ENCODE peak calls at places on chromosomes 4 and X, in nine cellular contexts. W is activated naive CD8-positive, alpha-beta T cell treated with anti-CD3 and anti-CD28 coated beads for 36 hours; F is NCI-H1105 treated with DMSO at 0.1 percent for 48 hours; S is RKO; G is T-helper 2 cell; D is sciatic nerve; R is nucleus accumbens; E is mucosa of gallbladder; Z is uterus. A is an unnamed sample.

GRCh38 chr4:45241976-45242375 is 515.6 kb upstream of the GNPDA2 start:
- DNase-seq in E (no peak), W (no peak), F (peak), G (no peak), S (no peak), D (no peak), Z (no peak), R (no peak), A (no peak)

GRCh38 chr4:89136525-89136924 is 25.2 kb downstream of the TIGD2 start:
- DNase-seq in W (no peak), D (no peak), R (no peak), F (no peak), G (no peak), S (peak), E (no peak), Z (no peak), A (no peak)

GRCh38 chrX:129759576-129760061 is 20.1 kb upstream of the SASH3 start:
- DNase-seq in Z (no peak), G (peak), W (peak), D (no peak), F (no peak), R (no peak), S (peak), E (peak), A (no peak)

GRCh38 chrX:136130931-136131843 is 16.1 kb upstream of the FHL1 start:
- DNase-seq in S (peak), G (peak), W (peak), E (no peak), Z (no peak), D (no peak), R (no peak), F (no peak), A (no peak)

GRCh38 chrX:55546956-55547355 is 57.3 kb upstream of the USP51 start:
- DNase-seq in R (no peak), W (no peak), D (no peak), E (no peak), F (no peak), Z (no peak), S (no peak), G (no peak), A (no peak)

GRCh38 chrX:153412746-153413720 is 1.8 kb downstream of the ZFP92 start:
- DNase-seq in R (no peak), W (no peak), D (no peak), S (no peak), F (no peak), G (no peak), E (no peak), Z (no peak), A (no peak)

GRCh38 chr4:3318561-3319021 is 25.8 kb downstream of the RGS12 start:
- DNase-seq in E (no peak), S (no peak), W (no peak), G (no peak), D (peak), F (no peak), R (no peak), Z (no peak), A (no peak)

GRCh38 chrX:26309262-26309661 is 93.3 kb downstream of the MAGEB5 start:
- DNase-seq in E (no peak), S (no peak), G (no peak), F (no peak), R (no peak), D (no peak), W (no peak), Z (no peak), A (no peak)

GRCh38 chr4:167290684-167291083 is 56.4 kb upstream of the SPOCK3 start:
- DNase-seq in F (peak), G (no peak), S (peak), W (no peak), E (no peak), R (no peak), D (no peak), Z (no peak), A (no peak)

GRCh38 chr4:80307774-80308465 is 27.6 kb upstream of the CFAP299 start:
- DNase-seq in F (peak), E (no peak), R (no peak), S (peak), W (no peak), D (no peak), Z (no peak), G (no peak), A (no peak)

GRCh38 chr4:73895201-73896177 is 26.3 kb downstream of the CXCL1 start:
- DNase-seq in Z (no peak), S (no peak), G (no peak), W (no peak), D (no peak), E (peak), R (no peak), F (no peak), A (no peak)

GRCh38 chr4:52848255-52848654 is 13.9 kb upstream of the RASL11B start:
- DNase-seq in D (no peak), G (no peak), R (no peak), F (no peak), E (no peak), W (no peak), S (no peak), Z (no peak), A (no peak)

GRCh38 chr4:153451931-153452660 is 14.1 kb upstream of the TMEM131L start:
- DNase-seq in S (no peak), G (no peak), W (no peak), E (no peak), D (no peak), F (no peak), Z (no peak), R (no peak), A (no peak)

GRCh38 chr4:84691170-84691691 is 108.3 kb downstream of the CDS1 start:
- DNase-seq in F (no peak), D (no peak), S (peak), G (no peak), Z (no peak), E (no peak), W (no peak), R (no peak), A (no peak)

GRCh38 chr4:2290974-2291704 is 29.2 kb upstream of the MXD4 start:
- DNase-seq in Z (peak), G (peak), W (peak), E (peak), D (peak), S (no peak), F (no peak), R (no peak), A (peak)

GRCh38 chr4:57499786-57500185 is 389.6 kb upstream of the IGFBP7 start:
- DNase-seq in E (no peak), G (no peak), F (no peak), R (no peak), S (peak), W (no peak), D (no peak), Z (no peak), A (no peak)

GRCh38 chr4:46994007-46994405 is 625 bp upstream of the GABRA4 start:
- DNase-seq in S (no peak), F (no peak), Z (no peak), E (no peak), D (no peak), G (peak), R (no peak), W (no peak), A (no peak)

GRCh38 chr4:186514271-186514950 is 41.0 kb downstream of the MTNR1A start:
- DNase-seq in D (no peak), W (no peak), Z (no peak), S (no peak), F (no peak), E (no peak), G (no peak), R (no peak), A (no peak)

GRCh38 chrX:38987135-38987780 is 186.0 kb downstream of the MID1IP1 start:
- DNase-seq in G (no peak), Z (no peak), R (no peak), D (no peak), W (no peak), S (no peak), F (no peak), E (no peak), A (no peak)

GRCh38 chr4:138910914-138911336 is 104.7 kb upstream of the NOCT start:
- DNase-seq in R (peak), F (peak), S (no peak), Z (peak), E (peak), G (no peak), D (no peak), W (no peak), A (no peak)

GRCh38 chrX:3129256-3129655 is 88.0 kb downstream of the ARSF start:
- DNase-seq in E (no peak), F (no peak), G (no peak), R (no peak), S (no peak), Z (no peak), D (no peak), W (no peak), A (no peak)

A was measured in Peyer's patch.